ENCODE peak calls at places on chromosomes 11 and 22, in seven cellular contexts. K is ascending aorta; I is Kasumi-1; T is HFFc6; F is NCI-H69; V is CD8-positive, alpha-beta memory T cell; C is stimulated activated CD8-positive, alpha-beta memory T cell treated with anti-CD3 and anti-CD28 coated beads, Interleukin-2, amount 100 ng/mL, for 48 hours. E is an unnamed sample.
A peak's percentile ranks its signal among the peaks of the same experiment; 100 is the strongest.

GRCh38 chr22:44194569-44194968 is 13.8 kb downstream of the PARVG start:
- DNase-seq in K (no peak), I (no peak), C (no peak), V (no peak), F (no peak), T (no peak), E (no peak)

GRCh38 chr22:42959472-42960145 is 55.3 kb downstream of the PACSIN2 start:
- DNase-seq in T (peak; percentile 40), F (peak; percentile 41), C (no peak), I (peak; percentile 69), V (no peak), K (no peak), E (no peak)

GRCh38 chr22:41768420-41768819 is 32.1 kb upstream of the CCDC134 start:
- DNase-seq in V (no peak), I (peak; percentile 52), F (no peak), K (no peak), T (peak; percentile 16), C (no peak), E (no peak)

GRCh38 chr11:107691003-107691402 is 20.9 kb downstream of the SLN start:
- DNase-seq in I (no peak), F (no peak), V (no peak), T (peak; percentile 30), K (no peak), C (no peak), E (no peak)

GRCh38 chr22:36781656-36782627 is 6.0 kb upstream of the IFT27 start:
- DNase-seq in I (peak; percentile 48), C (peak; percentile 82), T (peak; percentile 88), F (peak; percentile 47), K (peak; percentile 39), V (peak; percentile 74), E (peak; percentile 93)

GRCh38 chr11:66668653-66669430 is 8.8 kb downstream of the RBM4B start:
- DNase-seq in C (no peak), V (no peak), T (no peak), K (no peak), F (no peak), I (no peak), E (no peak)

GRCh38 chr11:2361565-2361964 is 15.5 kb upstream of the CD81 start:
- DNase-seq in F (no peak), T (no peak), K (no peak), V (no peak), I (no peak), C (no peak), E (no peak)

GRCh38 chr11:38448284-38448683 is 1850.2 kb upstream of the RAG2 start:
- DNase-seq in I (no peak), V (no peak), F (peak; percentile 89), C (no peak), T (no peak), K (no peak), E (no peak)

GRCh38 chr11:119752324-119752723 is 23.3 kb upstream of the NECTIN1 start:
- DNase-seq in I (no peak), T (no peak), C (no peak), K (no peak), V (no peak), F (no peak), E (peak; percentile 64)

GRCh38 chr22:41598081-41598480 is 8.4 kb upstream of the PMM1 start:
- DNase-seq in C (no peak), F (no peak), T (peak; percentile 90), V (no peak), K (no peak), I (no peak), E (no peak)

GRCh38 chr11:60873533-60873932 is 6.2 kb downstream of the ZP1 start:
- DNase-seq in V (no peak), I (no peak), F (peak; percentile 34), T (no peak), C (no peak), K (no peak), E (peak; percentile 69)

GRCh38 chr11:56841210-56841810 is 92.8 kb upstream of the OR9G4 start:
- DNase-seq in V (no peak), K (no peak), F (peak; percentile 43), T (peak; percentile 52), C (no peak), I (peak; percentile 56), E (no peak)

GRCh38 chr11:134068829-134069425 is at the start of gene JAM3:
- DNase-seq in V (peak; percentile 97), I (peak; percentile 69), T (peak; percentile 93), F (peak; percentile 97), K (peak; percentile 81), C (peak; percentile 96), E (peak; percentile 96)

GRCh38 chr11:1623716-1624115 is 1.8 kb upstream of the KRTAP5-4 start:
- DNase-seq in F (no peak), V (no peak), T (no peak), C (no peak), I (no peak), K (no peak), E (peak; percentile 85)

GRCh38 chr11:88300888-88301477 is 36.6 kb downstream of the CTSC start:
- DNase-seq in F (no peak), C (no peak), T (no peak), K (no peak), I (no peak), V (peak; percentile 7), E (no peak)

GRCh38 chr11:133408402-133408801 is 123.9 kb downstream of the OPCML start:
- DNase-seq in V (no peak), I (no peak), K (no peak), C (no peak), T (no peak), F (no peak), E (no peak)

E was measured in mesenteric fat pad.